ENCODE peak calls at places on chromosomes 6 and 20, in four cellular contexts. O is cardiac fibroblast, D is mucosa of descending colon, C is AG04449. G is an unnamed sample.

GRCh38 chr6:12957321-12958051 is 240.9 kb downstream of the PHACTR1 start:
- DNase-seq in O (peak; percentile 77), D (peak; percentile 22), C (no peak), G (peak; percentile 8)

GRCh38 chr6:118509009-118509617 is 39.0 kb upstream of the PLN start:
- DNase-seq in O (peak; percentile 62), D (peak; percentile 9), C (no peak), G (no peak)

GRCh38 chr20:3156811-3157619 is 2.6 kb downstream of the FASTKD5 start:
- DNase-seq in O (peak; percentile 18), D (no peak), C (no peak), G (no peak)

GRCh38 chr6:7189101-7189721 is 81.5 kb downstream of the RREB1 start:
- DNase-seq in O (no peak), D (no peak), C (no peak), G (no peak)

GRCh38 chr6:130620338-130620781 is 206.8 kb upstream of the SMLR1 start:
- DNase-seq in O (no peak), D (no peak), C (no peak), G (no peak)

GRCh38 chr6:17015144-17015543 is 86.7 kb upstream of the STMND1 start:
- DNase-seq in O (peak; percentile 30), D (no peak), C (no peak), G (peak; percentile 29)

GRCh38 chr6:26520088-26520839 is 17.9 kb upstream of the HMGN4 start:
- DNase-seq in O (no peak), D (no peak), C (no peak), G (no peak)

GRCh38 chr6:21180155-21180554 is 413.4 kb upstream of the SOX4 start:
- DNase-seq in O (no peak), D (no peak), C (no peak), G (no peak)

GRCh38 chr6:169963581-169964297 is 212.3 kb downstream of the ERMARD start:
- DNase-seq in O (no peak), D (no peak), C (no peak), G (no peak)

GRCh38 chr20:22743426-22743825 is 159.1 kb upstream of the FOXA2 start:
- DNase-seq in O (no peak), D (no peak), C (no peak), G (no peak)

GRCh38 chr6:81613606-81614005 is 138.9 kb downstream of the TENT5A start:
- DNase-seq in O (peak; percentile 55), D (no peak), C (no peak), G (peak; percentile 27)

GRCh38 chr6:140040391-140040790 is 665.9 kb upstream of the CITED2 start:
- DNase-seq in O (no peak), D (no peak), C (no peak), G (no peak)

GRCh38 chr20:36399147-36399968 is 93.2 kb downstream of the DLGAP4 start:
- DNase-seq in O (peak; percentile 33), D (peak; percentile 33), C (no peak), G (no peak)

GRCh38 chr20:1001981-1002681 is at the start of gene RSPO4:
- DNase-seq in O (no peak), D (peak; percentile 3), C (no peak), G (no peak)

GRCh38 chr20:34615477-34615876 is 57.0 kb downstream of the MAP1LC3A start:
- DNase-seq in O (no peak), D (no peak), C (no peak), G (no peak)

GRCh38 chr20:36885355-36885754 is 9.4 kb downstream of the TLDC2 start:
- DNase-seq in O (peak; percentile 7), D (no peak), C (no peak), G (no peak)

GRCh38 chr20:17635846-17636245 is 46.2 kb downstream of the RRBP1 start:
- DNase-seq in O (peak; percentile 54), D (no peak), C (no peak), G (no peak)

GRCh38 chr20:23143986-23144695 is 58.0 kb upstream of the CD93 start:
- DNase-seq in O (no peak), D (no peak), C (no peak), G (no peak)

GRCh38 chr6:17640477-17640917 is 40.4 kb downstream of the FAM8A1 start:
- DNase-seq in O (peak; percentile 29), D (no peak), C (no peak), G (peak; percentile 18)

GRCh38 chr6:167827062-167827587 is 414 bp downstream of the AFDN start:
- DNase-seq in O (no peak), D (peak; percentile 47), C (no peak), G (no peak)

GRCh38 chr6:168433898-168434297 is 7.1 kb upstream of the SMOC2 start:
- DNase-seq in O (no peak), D (no peak), C (no peak), G (no peak)

GRCh38 chr6:161393839-161394364 is 120.0 kb upstream of the AGPAT4 start:
- DNase-seq in O (peak; percentile 91), D (peak; percentile 74), C (no peak), G (no peak)

GRCh38 chr20:5908981-5909380 is 41.4 kb downstream of the TRMT6 start:
- DNase-seq in O (no peak), D (no peak), C (no peak), G (no peak)

GRCh38 chr20:35009665-35010328 is 54.1 kb downstream of the MYH7B start:
- DNase-seq in O (no peak), D (no peak), C (no peak), G (no peak)

GRCh38 chr6:44435500-44435899 is 48.0 kb downstream of the CDC5L start:
- DNase-seq in O (no peak), D (no peak), C (no peak), G (no peak)

GRCh38 chr20:6767536-6768227 is at the start of gene BMP2:
- DNase-seq in O (peak; percentile 77), D (peak; percentile 61), C (no peak), G (no peak)

GRCh38 chr6:52543262-52543661 is 33.6 kb downstream of the TRAM2 start:
- DNase-seq in O (no peak), D (no peak), C (no peak), G (no peak)
- H3K4me3 ChIP-seq in O (no peak overlapping the region), D (no peak overlapping the region), C (no peak overlapping the region), G (no peak overlapping the region)

DNA sequence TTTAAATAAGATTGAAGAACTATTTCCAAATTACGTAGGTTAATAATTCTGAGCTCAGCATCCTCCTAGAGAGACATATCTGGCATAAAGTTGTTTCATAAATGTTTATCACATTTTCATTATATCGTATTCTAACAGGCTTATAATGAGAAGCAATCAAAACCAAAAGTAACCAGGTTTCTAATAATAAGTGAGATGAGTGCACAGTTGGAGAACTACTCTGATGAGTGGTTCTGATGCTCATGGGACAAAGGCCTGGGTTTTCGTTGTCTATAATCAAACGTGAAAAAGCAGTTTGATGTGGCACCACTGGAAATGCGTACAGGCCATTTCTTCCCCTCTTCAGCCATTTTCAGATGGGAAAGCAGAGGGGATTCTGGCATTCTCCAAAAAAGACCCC is 4.7 kb upstream of the SERPINB6 start:
- DNase-seq in O (no peak), D (no peak), C (no peak), G (no peak)
- H3K4me3 ChIP-seq in O (no peak overlapping the region), D (no peak overlapping the region), C (no peak overlapping the region), G (no peak overlapping the region)

GRCh38 chr6:32190946-32191677 is 1.1 kb upstream of the PBX2 start:
- DNase-seq in O (no peak), D (no peak), C (no peak), G (no peak)
- H3K4me3 ChIP-seq in O (no peak overlapping the region), D (no peak overlapping the region), C (peak overlapping the region; percentile 77), G (no peak overlapping the region)

GRCh38 chr6:42047790-42048405 is 2.4 kb upstream of the TAF8 start:
- DNase-seq in O (no peak), D (no peak), C (no peak), G (no peak)

GRCh38 chr6:42047220-42047590 is 3.1 kb upstream of the TAF8 start:
- DNase-seq in O (no peak), D (no peak), C (no peak), G (no peak)

GRCh38 chr6:42043787-42044475 is 6.4 kb upstream of the TAF8 start:
- DNase-seq in O (peak; percentile 87), D (peak; percentile 91), C (no peak), G (peak; percentile 29)

GRCh38 chr6:42046491-42047219 is 3.7 kb upstream of the TAF8 start:
- DNase-seq in O (peak; percentile 73), D (no peak), C (no peak), G (no peak)

GRCh38 chr6:42045538-42046460 is 4.5 kb upstream of the TAF8 start:
- DNase-seq in O (peak; percentile 93), D (peak; percentile 91), C (no peak), G (peak; percentile 29)
- H3K4me3 ChIP-seq in O (peak overlapping the region; percentile 17), D (no peak overlapping the region), C (no peak overlapping the region), G (peak overlapping the region; percentile 4)

DNA sequence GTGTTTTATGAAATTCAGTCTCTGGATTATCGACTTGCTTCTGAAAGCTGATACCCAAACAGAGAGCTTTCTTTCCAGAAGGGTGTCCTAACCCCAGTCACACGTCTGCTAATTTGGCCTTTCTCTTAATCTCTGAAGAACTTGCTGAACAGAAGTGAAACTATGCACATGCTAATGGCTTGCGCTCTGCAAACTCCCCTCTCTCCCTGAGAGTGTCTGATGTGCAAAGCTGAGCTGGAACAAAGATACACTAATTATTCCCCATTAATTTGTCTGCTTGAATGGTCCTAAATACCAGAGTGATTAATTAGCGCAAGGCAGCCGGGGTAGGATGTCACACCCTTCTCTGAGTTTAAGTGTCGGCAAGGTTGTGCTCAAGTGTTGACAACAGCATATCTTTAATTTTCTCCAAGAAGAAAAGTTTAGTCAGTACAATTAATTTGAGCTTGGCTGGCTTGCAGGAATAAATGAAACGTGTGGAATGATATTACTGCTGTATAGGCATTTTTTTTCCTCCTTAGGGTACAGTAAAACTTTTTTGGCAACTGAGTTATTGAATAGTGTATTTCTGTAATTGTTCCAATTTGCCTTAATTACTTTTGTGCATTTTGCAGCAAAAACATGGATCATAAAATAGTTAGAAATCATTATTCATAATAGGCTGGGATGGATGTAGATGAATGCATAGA is 715.9 kb upstream of the POU3F2 start:
- DNase-seq in O (no peak), D (no peak), C (no peak), G (no peak)
- H3K4me3 ChIP-seq in O (no peak overlapping the region), D (no peak overlapping the region), C (no peak overlapping the region), G (no peak overlapping the region)

GRCh38 chr20:53580376-53581111 is 13.1 kb downstream of the ZNF217 start:
- DNase-seq in O (no peak), D (no peak), C (no peak), G (no peak)
- H3K4me3 ChIP-seq in O (no peak overlapping the region), D (no peak overlapping the region), C (no peak overlapping the region), G (no peak overlapping the region)

G was measured in AG09309.